ENCODE peak calls at places on chromosomes 2 and 18, in seven cellular contexts. N is H9, X is neuronal stem cell, Q is IMR-90, Z is mesenchymal stem cell, O is trophoblast cell, S is H1. T is an unnamed sample. For H3K4me1 and H3K79me1, the result is how much of the 10 kb centered on the place peaks cover.

GRCh38 chr2:83953661-83954060 is 505.4 kb downstream of the SUCLG1 start:
- DNase-seq in N (peak), X (no peak), O (no peak), S (no peak), Q (no peak), Z (no peak), T (peak)

GRCh38 chr2:217918220-217919024 is 84.4 kb downstream of the TNS1 start:
- DNase-seq in X (peak), N (peak), S (no peak), Z (peak), O (no peak), Q (peak), T (peak)

GRCh38 chr2:234363011-234363487 is 133.8 kb downstream of the ARL4C start:
- DNase-seq in S (no peak), X (peak), O (peak), Q (no peak), N (peak), Z (peak), T (peak)

GRCh38 chr2:132884292-132884691 is 214.3 kb upstream of the LYPD1 start:
- DNase-seq in S (no peak), X (no peak), O (no peak), Q (no peak), Z (no peak), N (no peak), T (no peak)

GRCh38 chr2:105521176-105521575 is 122.3 kb upstream of the FHL2 start:
- DNase-seq in N (no peak), O (peak), Z (peak), S (no peak), Q (peak), X (peak), T (peak)

GRCh38 chr18:23237524-23238151 is 102.4 kb downstream of the CABLES1 start:
- DNase-seq in Z (peak), Q (peak), N (peak), X (no peak), S (no peak), O (peak), T (peak)

GRCh38 chr2:46923011-46923669 is 7.5 kb upstream of the MCFD2 start:
- DNase-seq in O (no peak), X (no peak), Z (no peak), Q (no peak), S (no peak), N (no peak), T (no peak)

GRCh38 chr2:85886585-85886984 is 2.2 kb downstream of the ST3GAL5 start:
- DNase-seq in S (no peak), O (peak), Q (peak), X (no peak), N (no peak), Z (peak), T (no peak)

GRCh38 chr2:10022041-10022421 is 21.3 kb upstream of the KLF11 start:
- DNase-seq in X (no peak), N (no peak), S (no peak), Z (no peak), O (no peak), Q (no peak), T (no peak)

GRCh38 chr18:2588666-2589344 is 17.4 kb downstream of the NDC80 start:
- DNase-seq in N (no peak), Q (no peak), S (no peak), Z (no peak), O (no peak), X (no peak), T (no peak)

GRCh38 chr2:32061973-32062861 is 1.1 kb upstream of the SPAST start:
- DNase-seq in N (peak), S (peak), O (peak), Q (peak), X (no peak), Z (peak), T (peak)

GRCh38 chr18:22432672-22433137 is 15.0 kb upstream of the CTAGE1 start:
- DNase-seq in N (no peak), X (no peak), O (peak), Z (peak), Q (peak), S (no peak), T (peak)

DNA sequence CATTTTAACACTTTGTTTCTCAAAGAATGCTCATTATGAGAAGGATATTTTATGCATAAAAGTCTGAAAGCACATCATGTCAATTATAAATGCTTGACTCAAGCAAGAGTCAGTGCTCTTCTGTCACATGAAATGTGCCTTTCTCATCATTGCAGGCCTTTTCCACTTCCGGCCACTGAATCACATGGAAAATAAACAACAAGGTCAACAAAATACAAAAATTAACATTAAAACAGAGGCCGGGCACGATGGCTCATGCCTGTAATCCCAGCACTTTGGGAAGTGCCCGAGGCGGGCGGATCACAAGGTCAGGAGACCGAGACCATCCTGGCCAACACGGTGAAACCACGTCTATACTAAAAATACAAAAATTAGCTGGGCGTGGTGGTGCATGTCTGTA is 480.6 kb downstream of the SPAG16 start:
- DNase-seq in Z (no peak), X (no peak), O (no peak), S (no peak), N (no peak), Q (no peak), T (no peak)
- H3K4me1 ChIP-seq in Z (under half), X (under half), O (under half), S (under half), N (under half), Q (under half), T (under half)

DNA sequence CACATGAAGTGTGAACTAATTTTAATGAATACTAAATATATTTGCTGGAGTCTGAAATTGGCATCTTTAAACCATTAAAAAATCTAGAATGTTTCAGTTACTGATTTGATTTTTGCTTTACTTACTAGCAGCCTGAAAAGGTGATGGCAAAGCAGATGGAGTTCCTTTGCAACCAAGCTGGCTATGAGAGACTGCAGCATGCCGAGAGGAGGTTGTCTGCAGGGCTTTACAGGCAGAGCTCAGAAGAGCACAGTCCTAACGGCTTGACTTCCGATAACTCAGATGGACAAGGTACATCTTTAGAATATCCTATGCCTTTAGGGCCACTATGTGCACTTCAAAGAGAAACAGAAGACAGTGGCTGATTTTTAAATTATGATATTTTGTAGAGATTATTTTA is 36.5 kb downstream of the NAB1 start:
- DNase-seq in N (no peak), S (no peak), O (no peak), Z (no peak), Q (no peak), X (no peak), T (no peak)
- H3K79me1 ChIP-seq in N (under half), S (under half), O (under half), Z (under half), Q (under half), X (under half), T (under half)

GRCh38 chr18:59685501-59685900 is 11.7 kb downstream of the CCBE1 start:
- DNase-seq in S (no peak), X (no peak), O (peak), N (no peak), Q (no peak), Z (no peak), T (peak)
- H3K4me1 ChIP-seq in S (under half), X (under half), O (under half), N (under half), Q (under half), Z (under half), T (under half)

GRCh38 chr18:805008-805754 is 6.9 kb downstream of the YES1 start:
- DNase-seq in S (no peak), O (no peak), N (no peak), Q (no peak), Z (peak), X (no peak), T (no peak)

GRCh38 chr18:805755-806110 is 6.3 kb downstream of the YES1 start:
- DNase-seq in N (no peak), Z (no peak), S (no peak), X (no peak), Q (no peak), O (no peak), T (no peak)

GRCh38 chr18:799943-800342 is 12.1 kb downstream of the YES1 start:
- DNase-seq in Q (no peak), Z (no peak), O (no peak), X (no peak), N (no peak), S (no peak), T (no peak)

GRCh38 chr18:801137-801536 is 10.9 kb downstream of the YES1 start:
- DNase-seq in X (no peak), S (no peak), O (no peak), Z (no peak), N (no peak), Q (no peak), T (no peak)
- H3K79me1 ChIP-seq in X (under half), S (under half), O (under half), Z (under half), N (under half), Q (under half), T (under half)

T was measured in mesendoderm.